ENCODE peak calls at places on chromosomes 6 and 20, in four cellular contexts. S is T-cell; F is midbrain; V is activated CD8-positive, alpha-beta memory T cell treated with anti-CD3 and anti-CD28 coated beads, Interleukin-2, amount 10 ng/mL, durations not matched to agents 7 days and 5 days. N is an unnamed sample.

GRCh38 chr6:12137480-12137879 is 125.4 kb downstream of the HIVEP1 start:
- DNase-seq in S (no peak), F (peak; percentile 42), V (no peak), N (peak; percentile 62)

GRCh38 chr20:16574656-16575355 is 1.6 kb upstream of the KIF16B start:
- DNase-seq in S (peak; percentile 53), F (peak; percentile 87), V (peak; percentile 82), N (no peak)

GRCh38 chr6:132919476-132919875 is 105.1 kb downstream of the RPS12 start:
- DNase-seq in S (no peak), F (peak; percentile 17), V (no peak), N (peak; percentile 31)

GRCh38 chr20:51966296-51966971 is 164.1 kb upstream of the SALL4 start:
- DNase-seq in S (no peak), F (peak; percentile 32), V (no peak), N (no peak)

GRCh38 chr6:147287869-147288271 is 83.7 kb downstream of the STXBP5 start:
- DNase-seq in S (no peak), F (no peak), V (no peak), N (peak; percentile 11)

GRCh38 chr6:10146723-10147451 is 268.0 kb downstream of the TFAP2A start:
- DNase-seq in S (no peak), F (peak; percentile 14), V (no peak), N (no peak)

GRCh38 chr20:64244870-64245603 is 10.5 kb upstream of the PCMTD2 start:
- DNase-seq in S (no peak), F (no peak), V (no peak), N (no peak)

GRCh38 chr6:125195526-125195925 is 42.0 kb downstream of the TPD52L1 start:
- DNase-seq in S (no peak), F (no peak), V (no peak), N (no peak)

GRCh38 chr6:104625536-104625935 is 234.2 kb downstream of the HACE1 start:
- DNase-seq in S (no peak), F (no peak), V (no peak), N (peak; percentile 49)

GRCh38 chr6:127893541-127893940 is 7.3 kb downstream of the THEMIS start:
- DNase-seq in S (no peak), F (no peak), V (peak; percentile 54), N (no peak)

GRCh38 chr20:18287546-18287914 is 797 bp upstream of the ZNF133 start:
- DNase-seq in S (no peak), F (no peak), V (no peak), N (no peak)

GRCh38 chr6:157056275-157056674 is 267.0 kb downstream of the TMEM242 start:
- DNase-seq in S (no peak), F (no peak), V (no peak), N (no peak)

GRCh38 chr6:45644720-45645119 is 267.0 kb upstream of the SUPT3H start:
- DNase-seq in S (no peak), F (no peak), V (no peak), N (no peak)

GRCh38 chr6:11492444-11493300 is 44.9 kb upstream of the TMEM170B start:
- DNase-seq in S (no peak), F (no peak), V (no peak), N (no peak)

GRCh38 chr6:75308250-75308988 is 23.8 kb upstream of the TMEM30A start:
- DNase-seq in S (no peak), F (no peak), V (no peak), N (no peak)

GRCh38 chr6:169969372-169970099 is 218.1 kb downstream of the ERMARD start:
- DNase-seq in S (no peak), F (no peak), V (no peak), N (no peak)

GRCh38 chr20:24095303-24095702 is 106.7 kb upstream of the GGTLC1 start:
- DNase-seq in S (no peak), F (no peak), V (no peak), N (no peak)

GRCh38 chr6:43488667-43489276 is 11.4 kb downstream of the TJAP1 start:
- DNase-seq in S (no peak), F (no peak), V (no peak), N (no peak)

GRCh38 chr6:111087106-111087835 is at the start of gene SLC16A10:
- DNase-seq in S (peak; percentile 84), F (peak; percentile 42), V (peak; percentile 77), N (no peak)

GRCh38 chr6:29005183-29005885 is at the start of gene ZNF311:
- DNase-seq in S (no peak), F (peak; percentile 56), V (peak; percentile 67), N (no peak)

GRCh38 chr6:108115598-108116058 is 41.1 kb upstream of the OSTM1 start:
- DNase-seq in S (no peak), F (no peak), V (no peak), N (no peak)

GRCh38 chr6:147549531-147549930 is 41.0 kb downstream of the SAMD5 start:
- DNase-seq in S (no peak), F (no peak), V (no peak), N (no peak)